ENCODE peak calls at places on chromosomes 3 and 15, in five cellular contexts. O, F, B, X and L are unnamed samples. For H3K4me1, the result is how much of the 10 kb centered on the place peaks cover.

GRCh38 chr3:59818033-59818936 is 768.5 kb upstream of the CFAP20DC start:
- DNase-seq in O (peak), F (no peak), B (peak), X (peak), L (peak)

GRCh38 chr3:107775958-107776357 is 253.2 kb downstream of the BBX start:
- DNase-seq in O (no peak), F (no peak), B (no peak), X (no peak), L (no peak)

GRCh38 chr3:172869356-172869755 is 118.8 kb downstream of the ECT2 start:
- DNase-seq in O (peak), F (no peak), B (no peak), X (no peak), L (no peak)

GRCh38 chr15:35306361-35306981 is 221.4 kb upstream of the NANOGP8 start:
- DNase-seq in O (peak), F (peak), B (no peak), X (no peak), L (no peak)

GRCh38 chr3:78978037-78978436 is 789.8 kb downstream of the ROBO1 start:
- DNase-seq in O (no peak), F (peak), B (no peak), X (no peak), L (no peak)

GRCh38 chr15:28885630-28886430 is at the start of gene APBA2:
- DNase-seq in O (no peak), F (no peak), B (peak), X (no peak), L (peak)

GRCh38 chr3:129533406-129533805 is 5.0 kb downstream of the RHO start:
- DNase-seq in O (no peak), F (no peak), B (no peak), X (no peak), L (no peak)

GRCh38 chr3:36674816-36675215 is 89.5 kb downstream of the DCLK3 start:
- DNase-seq in O (no peak), F (no peak), B (no peak), X (no peak), L (no peak)

GRCh38 chr3:134251731-134252391 is 1.2 kb upstream of the RYK start:
- DNase-seq in O (no peak), F (no peak), B (peak), X (peak), L (no peak)

GRCh38 chr3:42501321-42501680 is 1.1 kb upstream of the VIPR1 start:
- DNase-seq in O (peak), F (no peak), B (no peak), X (no peak), L (no peak)

GRCh38 chr15:85091990-85092389 is 110.3 kb downstream of the PDE8A start:
- DNase-seq in O (no peak), F (no peak), B (no peak), X (no peak), L (no peak)

GRCh38 chr3:9715764-9716437 is 12.3 kb downstream of the CPNE9 start:
- DNase-seq in O (peak), F (peak), B (peak), X (peak), L (peak)

GRCh38 chr15:74317820-74318375 is 49.5 kb downstream of the CYP11A1 start:
- DNase-seq in O (peak), F (no peak), B (peak), X (peak), L (peak)

GRCh38 chr15:69275933-69276565 is 22.7 kb upstream of the PAQR5 start:
- DNase-seq in O (no peak), F (no peak), B (no peak), X (no peak), L (no peak)

GRCh38 chr3:171044828-171045793 is 18.6 kb upstream of the SLC2A2 start:
- DNase-seq in O (no peak), F (no peak), B (no peak), X (no peak), L (no peak)

GRCh38 chr15:80861776-80862175 is 82.6 kb downstream of the CEMIP start:
- DNase-seq in O (no peak), F (no peak), B (no peak), X (peak), L (no peak)

GRCh38 chr3:104411760-104412159 is 954.9 kb upstream of the ALCAM start:
- DNase-seq in O (no peak), F (no peak), B (no peak), X (no peak), L (no peak)

GRCh38 chr15:75929799-75930565 is 26.3 kb downstream of the FBXO22 start:
- DNase-seq in O (no peak), F (peak), B (no peak), X (no peak), L (no peak)

GRCh38 chr3:138062037-138062436 is 52.1 kb downstream of the CLDN18 start:
- DNase-seq in O (no peak), F (no peak), B (no peak), X (no peak), L (no peak)

GRCh38 chr15:85541744-85542143 is 161.3 kb downstream of the AKAP13 start:
- DNase-seq in O (no peak), F (no peak), B (no peak), X (no peak), L (no peak)

GRCh38 chr15:96337354-96337990 is 7.0 kb downstream of the NR2F2 start:
- DNase-seq in O (peak), F (peak), B (no peak), X (no peak), L (no peak)

GRCh38 chr3:128487813-128488635 is 5.0 kb downstream of the GATA2 start:
- DNase-seq in O (peak), F (peak), B (peak), X (peak), L (peak)

GRCh38 chr3:52076900-52077299 is 20.5 kb upstream of the DUSP7 start:
- DNase-seq in O (no peak), F (no peak), B (no peak), X (no peak), L (no peak)

GRCh38 chr3:59831394-59831793 is 781.6 kb upstream of the CFAP20DC start:
- DNase-seq in O (no peak), F (no peak), B (no peak), X (no peak), L (no peak)

GRCh38 chr15:33737687-33738606 is 230.3 kb upstream of the CHRM5 start:
- DNase-seq in O (peak), F (peak), B (no peak), X (no peak), L (peak)

GRCh38 chr3:71319771-71320170 is 263.8 kb downstream of the FOXP1 start:
- DNase-seq in O (no peak), F (no peak), B (no peak), X (no peak), L (no peak)

GRCh38 chr15:69863446-69863845 is 234.3 kb downstream of the TLE3 start:
- DNase-seq in O (no peak), F (no peak), B (no peak), X (no peak), L (no peak)

GRCh38 chr3:43852066-43852465 is 161.3 kb downstream of the ABHD5 start:
- DNase-seq in O (no peak), F (no peak), B (no peak), X (no peak), L (no peak)

GRCh38 chr3:52742418-52743041 is 28.2 kb downstream of the NEK4 start:
- DNase-seq in O (no peak), F (peak), B (no peak), X (no peak), L (no peak)

GRCh38 chr3:7568526-7569184 is 707.7 kb downstream of the GRM7 start:
- DNase-seq in O (no peak), F (no peak), B (peak), X (no peak), L (no peak)

GRCh38 chr3:152742368-152743347 is 92.3 kb upstream of the P2RY1 start:
- DNase-seq in O (no peak), F (no peak), B (no peak), X (no peak), L (no peak)

GRCh38 chr15:43329222-43329959 is 982 bp downstream of the LCMT2 start:
- DNase-seq in O (peak), F (peak), B (no peak), X (no peak), L (peak)

GRCh38 chr15:52428297-52428696 is 100.4 kb downstream of the MYO5A start:
- DNase-seq in O (no peak), F (no peak), B (no peak), X (no peak), L (no peak)

DNA sequence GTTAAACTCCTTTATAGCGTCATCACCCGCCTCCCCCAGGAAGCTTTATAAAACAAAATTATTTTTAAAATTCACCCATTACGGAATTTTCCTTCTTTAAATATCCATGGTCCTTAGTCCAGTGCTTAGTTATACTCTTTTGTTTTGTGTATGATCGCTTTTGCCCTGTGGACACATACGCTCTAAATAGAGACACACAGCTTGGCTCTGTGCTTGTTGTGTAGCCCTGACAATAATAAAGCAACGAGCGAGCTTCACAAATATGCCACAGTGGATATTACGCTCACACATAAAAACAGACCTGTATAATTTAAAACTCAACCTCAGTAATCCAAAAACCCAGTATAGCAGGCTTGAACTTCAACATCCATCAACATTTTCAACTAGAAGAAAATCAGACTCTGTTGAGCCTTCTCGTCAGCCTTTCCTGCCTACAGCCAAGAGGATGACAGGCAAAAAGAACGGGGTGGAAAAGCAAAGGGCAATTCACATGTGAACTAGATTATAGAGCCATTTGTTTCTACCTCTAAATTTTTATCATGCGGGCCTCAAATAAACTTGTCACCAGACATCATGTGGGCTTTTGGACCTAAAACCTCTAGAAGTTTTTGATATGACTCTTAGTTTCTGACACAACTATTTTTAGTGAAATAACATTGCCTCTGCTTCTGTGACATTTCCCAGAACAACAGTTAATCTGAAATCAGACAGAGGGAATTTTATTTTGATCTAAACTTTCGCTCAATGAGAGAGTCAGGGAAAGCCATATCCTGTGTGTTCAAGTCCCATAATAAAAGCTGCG is 89.6 kb upstream of the THBS1 start:
- DNase-seq in O (no peak), F (no peak), B (no peak), X (no peak), L (no peak)
- H3K4me1 ChIP-seq in O (under half), F (under half), B (under half), X (half or more), L (under half)

DNA sequence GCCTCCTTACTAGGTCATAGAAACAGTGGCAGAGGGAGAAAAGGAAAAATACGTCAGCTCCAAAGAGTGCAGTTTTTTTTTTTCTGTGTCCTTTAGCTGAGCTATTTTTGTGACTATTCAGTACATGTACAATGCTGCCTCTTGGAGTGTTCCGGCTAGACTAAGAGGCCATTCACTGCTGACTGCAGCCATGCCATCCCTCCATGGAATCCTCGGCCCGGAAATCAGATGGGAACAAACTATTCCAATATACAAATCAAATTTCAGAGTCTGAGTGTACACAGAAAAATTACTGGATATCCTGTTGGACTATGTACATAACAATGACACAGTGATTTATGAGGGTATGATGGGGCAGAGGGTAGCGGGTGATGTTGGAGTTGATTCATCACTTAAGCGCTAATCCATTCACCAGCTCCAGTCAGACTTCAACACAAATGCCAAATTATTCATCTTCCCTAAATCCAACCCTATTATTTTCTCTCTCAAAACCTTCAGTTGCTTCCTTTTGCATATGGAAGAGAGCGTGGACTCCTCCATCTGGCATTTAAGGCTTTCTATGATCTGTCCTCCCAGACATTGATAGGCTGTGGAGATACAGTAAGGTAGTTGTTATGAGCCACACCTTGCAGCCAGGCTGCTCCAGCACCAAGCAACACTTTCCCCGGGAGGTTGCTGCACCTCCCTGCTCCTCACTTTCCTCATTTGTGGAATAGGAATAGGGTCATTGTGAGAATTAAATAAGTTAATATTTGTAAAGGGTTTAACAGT is 109.1 kb downstream of the LPP start:
- DNase-seq in O (no peak), F (peak), B (no peak), X (no peak), L (no peak)
- H3K27ac ChIP-seq in O (peak), F (peak), B (no peak), X (peak), L (peak)

GRCh38 chr3:195119461-195120198 is 151.3 kb downstream of the XXYLT1 start:
- DNase-seq in O (no peak), F (peak), B (no peak), X (no peak), L (peak)

GRCh38 chr3:195120199-195120556 is 150.8 kb downstream of the XXYLT1 start:
- DNase-seq in O (no peak), F (no peak), B (no peak), X (no peak), L (no peak)

GRCh38 chr3:195116393-195117185 is 154.4 kb downstream of the XXYLT1 start:
- DNase-seq in O (no peak), F (peak), B (no peak), X (no peak), L (no peak)

GRCh38 chr3:195118671-195119070 is 152.3 kb downstream of the XXYLT1 start:
- DNase-seq in O (no peak), F (no peak), B (no peak), X (no peak), L (no peak)

DNA sequence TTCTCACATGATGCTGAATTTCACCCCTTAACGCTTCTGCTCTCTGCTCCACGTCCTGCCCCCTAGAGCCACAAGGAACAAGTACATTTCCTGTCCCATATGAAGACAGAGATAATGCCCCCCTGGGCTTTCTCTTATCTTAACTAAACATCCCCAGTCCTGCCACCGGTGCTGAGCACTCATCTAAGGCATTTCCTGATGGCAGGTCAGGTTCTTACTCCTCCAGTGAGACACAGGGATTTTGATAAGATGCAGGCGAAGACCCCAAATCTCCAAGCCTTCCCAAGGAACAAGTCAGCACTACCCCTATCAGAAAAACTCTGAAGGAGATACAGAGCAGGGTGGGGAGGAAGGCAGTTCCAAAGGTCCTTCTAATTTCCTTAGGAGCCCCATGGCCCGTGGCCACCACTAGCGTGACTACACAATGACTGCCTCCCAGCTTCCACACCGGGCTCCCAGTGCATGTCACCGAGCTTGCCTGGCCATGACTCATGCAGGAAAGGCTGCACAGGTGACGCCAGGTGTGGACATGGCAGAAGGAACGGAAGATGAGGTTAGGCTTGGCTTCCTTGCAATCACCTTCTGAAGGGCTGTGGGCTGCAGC is 152.9 kb downstream of the XXYLT1 start:
- DNase-seq in O (peak), F (peak), B (no peak), X (no peak), L (no peak)
- H3K4me1 ChIP-seq in O (under half), F (under half), B (under half), X (under half), L (under half)

GRCh38 chr3:146783446-146783845 is 178.3 kb upstream of the PLSCR5 start:
- DNase-seq in O (no peak), F (no peak), B (no peak), X (no peak), L (no peak)
- H3K27ac ChIP-seq in O (no peak), F (no peak), B (no peak), X (no peak), L (no peak)

GRCh38 chr3:123089611-123090301 is 22.9 kb downstream of the PDIA5 start:
- DNase-seq in O (no peak), F (no peak), B (peak), X (peak), L (peak)
- H3K4me1 ChIP-seq in O (under half), F (under half), B (under half), X (under half), L (under half)

DNA sequence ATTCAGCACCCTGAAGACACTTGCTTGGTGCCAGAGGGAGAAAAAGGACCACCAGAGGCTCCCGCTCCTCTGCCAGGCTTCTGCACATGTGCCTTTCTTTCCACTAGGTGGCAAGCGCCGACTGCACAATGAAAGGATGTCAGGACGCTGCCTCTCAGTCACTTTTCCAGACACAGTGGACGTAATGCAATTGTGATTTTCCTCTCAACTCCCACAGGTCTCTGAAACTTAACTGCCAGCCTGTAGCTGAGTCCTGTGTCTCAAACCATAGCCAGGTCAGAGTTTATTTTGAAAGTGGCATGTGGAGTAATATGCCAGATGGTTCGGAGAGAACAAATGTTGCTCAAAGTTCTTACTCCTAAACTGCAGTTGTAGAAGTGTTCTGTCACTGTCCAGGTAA is 162.9 kb downstream of the ITPR1 start:
- DNase-seq in O (peak), F (peak), B (peak), X (peak), L (peak)
- H3K27ac ChIP-seq in O (no peak), F (peak), B (no peak), X (peak), L (no peak)